ENCODE peak calls at places on chromosomes 6 and 20, in four cellular contexts. X, M, O and D are unnamed samples.

GRCh38 chr20:48686238-48687096 is 141.3 kb downstream of the PREX1 start:
- DNase-seq in X (peak; percentile 78), M (no peak), O (no peak), D (peak; percentile 92)

GRCh38 chr6:36114798-36115408 is 15.4 kb upstream of the MAPK13 start:
- DNase-seq in X (no peak), M (no peak), O (peak; percentile 65), D (no peak)

GRCh38 chr6:170279977-170280688 is 10.7 kb downstream of the DLL1 start:
- DNase-seq in X (peak; percentile 59), M (peak; percentile 76), O (peak; percentile 13), D (peak; percentile 40)

GRCh38 chr6:149216459-149216858 is 101.1 kb upstream of the TAB2 start:
- DNase-seq in X (no peak), M (no peak), O (no peak), D (no peak)

GRCh38 chr6:157978021-157978783 is 3.5 kb upstream of the SYNJ2 start:
- DNase-seq in X (no peak), M (no peak), O (no peak), D (no peak)

GRCh38 chr6:134816780-134817179 is 133.1 kb downstream of the ALDH8A1 start:
- DNase-seq in X (no peak), M (no peak), O (no peak), D (no peak)

GRCh38 chr6:70277480-70277879 is 25.4 kb downstream of the COL9A1 start:
- DNase-seq in X (no peak), M (no peak), O (no peak), D (no peak)

GRCh38 chr20:34712525-34713192 is 8.5 kb downstream of the TP53INP2 start:
- DNase-seq in X (no peak), M (no peak), O (no peak), D (no peak)

GRCh38 chr6:170371091-170371490 is 64.5 kb downstream of the FAM120B start:
- DNase-seq in X (no peak), M (no peak), O (no peak), D (no peak)

GRCh38 chr20:31517373-31517772 is 3.1 kb downstream of the HM13 start:
- DNase-seq in X (peak; percentile 83), M (no peak), O (no peak), D (peak; percentile 67)

GRCh38 chr20:53829706-53830521 is 236.3 kb upstream of the ZNF217 start:
- DNase-seq in X (peak; percentile 78), M (no peak), O (peak; percentile 73), D (peak; percentile 74)

GRCh38 chr6:43608783-43609182 is 20.3 kb downstream of the GTPBP2 start:
- DNase-seq in X (no peak), M (no peak), O (no peak), D (no peak)

GRCh38 chr6:109672204-109672603 is 18.8 kb downstream of the AK9 start:
- DNase-seq in X (no peak), M (no peak), O (no peak), D (peak; percentile 22)

GRCh38 chr20:25273541-25274358 is 25.9 kb downstream of the PYGB start:
- DNase-seq in X (no peak), M (no peak), O (no peak), D (no peak)

GRCh38 chr6:149860834-149861602 is 3.1 kb downstream of the LRP11 start:
- DNase-seq in X (peak; percentile 22), M (no peak), O (no peak), D (peak; percentile 69)

GRCh38 chr20:58697867-58698703 is 5.5 kb downstream of the NPEPL1 start:
- DNase-seq in X (no peak), M (no peak), O (no peak), D (no peak)

GRCh38 chr6:37818536-37819176 is 871 bp upstream of the ZFAND3 start:
- DNase-seq in X (peak; percentile 98), M (peak; percentile 96), O (peak; percentile 99), D (peak; percentile 98)

GRCh38 chr6:30826961-30827342 is 57.4 kb upstream of the DDR1 start:
- DNase-seq in X (no peak), M (no peak), O (no peak), D (peak; percentile 63)

GRCh38 chr6:147390909-147391536 is 117.5 kb upstream of the SAMD5 start:
- DNase-seq in X (peak; percentile 73), M (no peak), O (peak; percentile 18), D (peak; percentile 22)

GRCh38 chr6:139588076-139588639 is 213.7 kb upstream of the CITED2 start:
- DNase-seq in X (peak; percentile 37), M (peak; percentile 37), O (no peak), D (peak; percentile 97)

GRCh38 chr20:33224399-33224798 is 7.2 kb downstream of the BPIFA3 start:
- DNase-seq in X (no peak), M (no peak), O (no peak), D (no peak)

GRCh38 chr6:53573299-53573698 is 28.4 kb upstream of the GCLC start:
- DNase-seq in X (no peak), M (no peak), O (no peak), D (no peak)

GRCh38 chr6:38571721-38572120 is 68.0 kb downstream of the BTBD9 start:
- DNase-seq in X (no peak), M (no peak), O (no peak), D (no peak)

GRCh38 chr6:81451787-81452186 is 300.7 kb downstream of the TENT5A start:
- DNase-seq in X (peak; percentile 70), M (no peak), O (peak; percentile 77), D (peak; percentile 89)

DNA sequence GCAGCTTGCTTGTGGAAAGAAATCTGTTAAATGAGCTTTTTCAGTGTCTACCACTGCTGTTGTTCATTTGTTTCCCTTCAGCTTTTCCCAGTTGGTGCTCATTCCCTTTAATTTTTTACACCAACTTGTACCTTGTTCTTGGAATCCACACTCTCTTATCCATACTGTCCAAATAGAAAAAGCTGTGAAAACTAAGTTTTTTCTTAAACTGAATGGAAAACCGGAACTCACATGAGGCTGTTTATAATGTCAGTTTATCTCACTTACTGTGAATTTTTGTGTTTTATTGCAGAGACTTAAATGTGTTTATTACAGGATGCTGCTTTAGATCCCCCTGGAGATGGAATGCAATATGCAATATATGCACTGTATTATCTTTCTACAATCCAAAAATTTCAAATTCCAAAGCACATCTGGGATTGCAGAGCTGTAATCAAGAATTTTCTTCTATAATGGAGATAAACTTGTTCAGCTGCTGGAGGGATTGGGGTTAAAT is 66.5 kb downstream of the MKKS start:
- DNase-seq in X (no peak), M (no peak), O (no peak), D (no peak)
- H3K4me3 ChIP-seq in X (no peak overlapping the region), M (no peak overlapping the region), O (no peak overlapping the region), D (no peak overlapping the region)

DNA sequence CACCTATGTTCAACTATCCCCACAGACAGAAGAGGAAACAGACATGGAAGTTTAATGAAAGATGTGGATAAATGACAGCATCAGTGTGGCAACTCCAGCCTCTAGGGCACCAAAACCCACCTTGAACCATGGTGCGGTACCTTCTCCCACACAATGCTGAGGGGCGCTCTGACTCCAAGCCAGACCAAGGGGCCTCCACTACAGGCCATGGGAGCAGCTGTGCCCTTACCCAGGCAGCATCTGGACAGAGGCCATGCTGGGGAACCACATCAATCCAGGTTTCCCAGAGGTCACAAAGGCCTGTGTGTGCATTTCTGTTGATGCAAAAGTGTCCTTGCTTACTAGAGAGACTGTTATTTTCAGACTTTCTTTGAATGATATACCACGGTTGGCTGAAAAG is 4.1 kb downstream of the PRR18 start:
- DNase-seq in X (no peak), M (no peak), O (no peak), D (no peak)
- H3K4me3 ChIP-seq in X (no peak overlapping the region), M (no peak overlapping the region), O (no peak overlapping the region), D (no peak overlapping the region)

GRCh38 chr6:166541366-166541765 is 45.1 kb downstream of the RAMACL start:
- DNase-seq in X (no peak), M (no peak), O (peak; percentile 12), D (no peak)

GRCh38 chr6:166540631-166541331 is 45.7 kb downstream of the RAMACL start:
- DNase-seq in X (no peak), M (no peak), O (peak; percentile 72), D (no peak)

GRCh38 chr6:166542580-166542912 is 43.9 kb downstream of the RAMACL start:
- DNase-seq in X (no peak), M (peak; percentile 42), O (no peak), D (no peak)

GRCh38 chr6:166543603-166544293 is 42.7 kb downstream of the RAMACL start:
- DNase-seq in X (no peak), M (no peak), O (no peak), D (no peak)

DNA sequence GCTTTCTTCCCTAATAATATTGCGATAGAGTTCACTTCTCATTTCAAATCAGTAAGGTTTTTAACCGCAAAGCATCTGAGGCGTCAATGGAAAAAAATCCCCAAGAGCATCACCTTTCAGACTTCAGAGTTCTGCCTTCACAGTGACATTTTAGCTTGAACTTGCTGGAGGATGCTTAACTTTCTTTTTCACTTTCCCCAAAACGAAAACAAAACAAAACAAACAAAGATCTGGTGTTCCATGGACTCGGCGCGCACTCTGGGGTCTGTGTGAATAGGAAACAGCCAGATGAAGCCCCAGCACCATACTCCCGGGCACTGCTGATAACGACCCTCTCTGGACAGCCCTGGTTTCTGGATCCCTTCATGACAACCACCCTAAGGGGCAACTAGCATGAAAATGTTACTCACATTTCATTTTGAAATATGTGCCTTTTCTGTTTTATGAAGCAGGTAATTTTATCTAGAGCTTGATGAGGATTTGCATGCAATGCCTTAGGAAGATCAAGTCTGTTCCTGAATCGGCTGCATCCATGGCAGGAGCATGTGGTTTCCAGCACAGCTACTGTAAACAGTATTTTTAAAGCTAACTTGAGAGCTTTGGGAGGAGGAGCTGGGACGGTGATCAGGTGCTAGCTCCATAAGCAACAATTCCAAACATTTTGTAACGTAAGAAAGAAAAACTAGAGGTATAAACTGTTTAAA is 44.5 kb downstream of the RAMACL start:
- DNase-seq in X (no peak), M (no peak), O (peak; percentile 28), D (no peak)
- H3K4me3 ChIP-seq in X (no peak overlapping the region), M (no peak overlapping the region), O (peak overlapping the region; percentile 10), D (no peak overlapping the region)

GRCh38 chr6:72952808-72953630 is 272.3 kb downstream of the KHDC1L start:
- DNase-seq in X (no peak), M (no peak), O (no peak), D (no peak)
- H3K4me3 ChIP-seq in X (no peak overlapping the region), M (no peak overlapping the region), O (no peak overlapping the region), D (no peak overlapping the region)

GRCh38 chr6:106527979-106528378 is 101.3 kb downstream of the RTN4IP1 start:
- DNase-seq in X (peak; percentile 73), M (no peak), O (no peak), D (peak; percentile 93)

GRCh38 chr6:106527111-106527510 is 102.2 kb downstream of the RTN4IP1 start:
- DNase-seq in X (no peak), M (no peak), O (no peak), D (no peak)

GRCh38 chr6:106525885-106526280 is 103.4 kb downstream of the RTN4IP1 start:
- DNase-seq in X (no peak), M (no peak), O (no peak), D (no peak)

GRCh38 chr6:106522557-106522956 is 106.7 kb downstream of the RTN4IP1 start:
- DNase-seq in X (no peak), M (no peak), O (peak; percentile 48), D (no peak)

GRCh38 chr6:106525111-106525884 is 104.0 kb downstream of the RTN4IP1 start:
- DNase-seq in X (no peak), M (no peak), O (peak; percentile 79), D (peak; percentile 31)
- H3K4me3 ChIP-seq in X (peak overlapping the region; percentile 2), M (no peak overlapping the region), O (peak overlapping the region; percentile 89), D (peak overlapping the region; percentile 4)